ENCODE peak calls at places on chromosome 4, in four cellular contexts. One of them, this sample, is unnamed.

GRCh38 chr4:77802406-77802805 is 16.8 kb downstream of the CNOT6L start:
- DNase-seq in K562: no peak
- DNase-seq in GM12878: no peak
- DNase-seq in HepG2: no peak
- DNase-seq in this sample: no peak

GRCh38 chr4:476501-476900 is 22.5 kb downstream of the ZNF721 start:
- DNase-seq in K562: no peak
- DNase-seq in GM12878: no peak
- DNase-seq in HepG2: no peak
- DNase-seq in this sample: no peak

GRCh38 chr4:14059006-14059405 is 431.5 kb upstream of the BOD1L1 start:
- DNase-seq in K562: no peak
- DNase-seq in GM12878: no peak
- DNase-seq in HepG2: no peak
- DNase-seq in this sample: no peak

GRCh38 chr4:10161840-10162239 is 45.2 kb upstream of the WDR1 start:
- DNase-seq in K562: no peak
- DNase-seq in GM12878: no peak
- DNase-seq in HepG2: no peak
- DNase-seq in this sample: no peak

GRCh38 chr4:2909583-2909982 is 53.6 kb downstream of the NOP14 start:
- DNase-seq in K562: no peak
- DNase-seq in GM12878: no peak
- DNase-seq in HepG2: no peak
- DNase-seq in this sample: no peak

GRCh38 chr4:124097447-124097846 is 615.1 kb downstream of the ANKRD50 start:
- DNase-seq in K562: no peak
- DNase-seq in GM12878: no peak
- DNase-seq in HepG2: peak
- DNase-seq in this sample: no peak

GRCh38 chr4:21858971-21859370 is 89.6 kb downstream of the KCNIP4 start:
- DNase-seq in K562: no peak
- DNase-seq in GM12878: no peak
- DNase-seq in HepG2: no peak
- DNase-seq in this sample: no peak

GRCh38 chr4:67198757-67199156 is 346.5 kb downstream of the CENPC start:
- DNase-seq in K562: no peak
- DNase-seq in GM12878: no peak
- DNase-seq in HepG2: no peak
- DNase-seq in this sample: no peak

GRCh38 chr4:61468091-61468720 is 268.1 kb downstream of the ADGRL3 start:
- DNase-seq in K562: no peak
- DNase-seq in GM12878: no peak
- DNase-seq in HepG2: no peak
- DNase-seq in this sample: no peak

GRCh38 chr4:150297861-150298474 is 219.7 kb downstream of the DCLK2 start:
- DNase-seq in K562: peak
- DNase-seq in GM12878: peak
- DNase-seq in HepG2: peak
- DNase-seq in this sample: peak

GRCh38 chr4:141246243-141246642 is 25.5 kb downstream of the ZNF330 start:
- DNase-seq in K562: no peak
- DNase-seq in GM12878: no peak
- DNase-seq in HepG2: no peak
- DNase-seq in this sample: no peak

DNA sequence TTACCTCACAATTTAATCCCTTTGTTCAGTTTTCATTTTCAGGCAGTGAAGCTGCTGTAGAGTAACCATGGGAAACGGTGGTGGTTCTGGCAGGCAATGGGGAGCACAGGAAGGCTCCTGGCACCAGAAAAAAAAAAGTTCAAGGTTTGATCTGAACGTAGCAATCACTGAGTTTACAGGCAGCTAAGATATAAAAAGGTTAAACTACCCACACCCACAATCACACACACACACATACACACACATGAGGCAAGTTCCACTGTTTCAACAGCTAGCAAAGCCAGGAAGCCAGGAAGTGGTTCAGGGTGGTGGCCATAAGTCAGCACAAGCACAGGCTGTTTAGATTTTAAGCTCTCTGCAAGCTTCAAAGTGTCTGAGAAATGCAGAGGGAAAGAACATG is at the start of gene SULT1B1:
- DNase-seq in K562: no peak
- DNase-seq in GM12878: no peak
- DNase-seq in HepG2: no peak
- DNase-seq in this sample: no peak
- TF ChIP-seq ATF2 in K562: no peak
- TF ChIP-seq ATF2 in GM12878: no peak
- TF ChIP-seq ATF2 in HepG2: no peak
- TF ChIP-seq ATF2 in this sample: no peak

GRCh38 chr4:90293320-90293719 is 166.1 kb downstream of the CCSER1 start:
- DNase-seq in K562: no peak
- DNase-seq in GM12878: no peak
- DNase-seq in HepG2: no peak
- DNase-seq in this sample: no peak
- TF ChIP-seq NR2C2 in K562: no peak
- TF ChIP-seq NR2C2 in GM12878: no peak
- TF ChIP-seq NR2C2 in HepG2: no peak
- TF ChIP-seq NR2C2 in this sample: no peak

GRCh38 chr4:147707892-147708672 is 23.8 kb upstream of the ARHGAP10 start:
- DNase-seq in K562: peak
- DNase-seq in GM12878: no peak
- DNase-seq in HepG2: peak
- DNase-seq in this sample: peak
- TF ChIP-seq ATF2 in K562: no peak
- TF ChIP-seq ATF2 in GM12878: no peak
- TF ChIP-seq ATF2 in HepG2: no peak
- TF ChIP-seq ATF2 in this sample: no peak

DNA sequence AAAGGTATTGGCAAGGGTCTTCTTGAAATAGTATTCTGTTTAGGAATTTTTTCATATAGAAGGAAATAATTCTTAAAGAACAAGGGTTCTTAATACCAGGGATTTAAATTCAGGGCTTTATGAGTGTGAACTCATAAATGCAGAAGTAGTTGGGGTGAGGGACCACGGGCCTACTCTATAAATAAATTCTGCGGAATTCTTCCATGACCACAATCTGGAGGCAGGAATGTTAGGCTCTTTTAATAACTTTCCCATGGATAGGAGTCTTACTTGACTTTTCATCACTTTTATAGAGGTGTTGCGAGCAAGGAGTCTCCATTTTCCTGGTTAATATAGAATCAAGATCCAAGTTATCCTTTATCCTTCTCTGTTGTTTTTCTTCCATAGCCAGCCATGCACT is 76.7 kb upstream of the SLC4A4 start:
- DNase-seq in K562: no peak
- DNase-seq in GM12878: no peak
- DNase-seq in HepG2: no peak
- DNase-seq in this sample: no peak
- TF ChIP-seq NR2C2 in K562: no peak
- TF ChIP-seq NR2C2 in GM12878: no peak
- TF ChIP-seq NR2C2 in HepG2: no peak
- TF ChIP-seq NR2C2 in this sample: no peak

DNA sequence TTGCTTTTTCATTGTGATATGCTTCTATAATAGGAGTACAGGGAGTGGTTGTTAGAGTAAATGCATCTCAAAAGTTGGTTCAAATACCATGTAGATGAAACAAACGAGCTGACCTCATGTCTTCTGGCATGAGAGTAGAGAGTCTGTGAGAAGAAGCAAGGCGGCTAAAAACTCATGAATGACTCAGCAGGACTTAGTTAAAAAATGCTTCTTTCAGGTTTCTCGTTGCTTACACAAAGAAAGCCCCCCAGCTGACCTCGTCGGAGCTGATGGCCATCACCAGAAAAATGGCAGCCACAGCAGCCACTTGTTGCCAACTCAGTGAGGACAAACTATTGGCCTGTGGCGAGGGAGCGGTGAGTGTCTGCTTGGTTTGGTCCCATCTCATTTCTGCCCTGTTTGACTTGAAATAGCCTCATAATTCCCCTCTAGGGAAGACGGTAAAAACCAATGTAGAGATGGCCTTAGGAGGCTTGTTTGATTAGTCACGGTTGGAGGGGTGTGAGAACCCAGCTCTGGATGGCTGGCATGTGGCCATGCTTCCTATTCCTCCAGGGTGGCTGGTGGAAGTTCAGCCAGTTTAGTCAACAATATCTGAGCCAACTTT is 14.5 kb downstream of the AFP start:
- DNase-seq in K562: peak
- DNase-seq in GM12878: no peak
- DNase-seq in HepG2: no peak
- DNase-seq in this sample: peak
- TF ChIP-seq ATF2 in K562: no peak
- TF ChIP-seq ATF2 in GM12878: no peak
- TF ChIP-seq ATF2 in HepG2: peak
- TF ChIP-seq ATF2 in this sample: no peak

GRCh38 chr4:4267981-4268380 is 20.0 kb upstream of the TMEM128 start:
- DNase-seq in K562: no peak
- DNase-seq in GM12878: no peak
- DNase-seq in HepG2: no peak
- DNase-seq in this sample: no peak
- TF ChIP-seq NR2C2 in K562: no peak
- TF ChIP-seq NR2C2 in GM12878: no peak
- TF ChIP-seq NR2C2 in HepG2: no peak
- TF ChIP-seq NR2C2 in this sample: no peak

DNA sequence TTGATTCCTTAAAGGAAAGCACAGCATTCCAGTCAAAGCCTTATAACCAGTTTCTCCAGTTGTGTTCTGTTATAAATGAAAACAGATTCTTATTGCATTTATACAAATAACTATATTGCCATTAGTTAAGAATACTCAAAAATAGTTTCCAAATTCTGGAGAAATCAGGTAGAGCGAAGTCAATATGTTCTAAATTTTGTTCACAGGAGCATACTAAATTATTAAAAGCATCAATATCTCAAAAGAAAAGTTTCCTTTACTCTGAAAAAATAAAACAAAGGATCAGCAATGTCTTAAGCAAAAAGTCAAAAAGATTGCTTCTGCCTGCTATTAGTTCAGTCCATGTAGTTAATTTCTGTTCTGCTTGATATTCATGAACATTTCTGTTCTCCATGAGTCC is 39.7 kb downstream of the PGRMC2 start:
- DNase-seq in K562: no peak
- DNase-seq in GM12878: no peak
- DNase-seq in HepG2: no peak
- DNase-seq in this sample: no peak
- TF ChIP-seq ATF2 in K562: no peak
- TF ChIP-seq ATF2 in GM12878: no peak
- TF ChIP-seq ATF2 in HepG2: no peak
- TF ChIP-seq ATF2 in this sample: no peak

DNA sequence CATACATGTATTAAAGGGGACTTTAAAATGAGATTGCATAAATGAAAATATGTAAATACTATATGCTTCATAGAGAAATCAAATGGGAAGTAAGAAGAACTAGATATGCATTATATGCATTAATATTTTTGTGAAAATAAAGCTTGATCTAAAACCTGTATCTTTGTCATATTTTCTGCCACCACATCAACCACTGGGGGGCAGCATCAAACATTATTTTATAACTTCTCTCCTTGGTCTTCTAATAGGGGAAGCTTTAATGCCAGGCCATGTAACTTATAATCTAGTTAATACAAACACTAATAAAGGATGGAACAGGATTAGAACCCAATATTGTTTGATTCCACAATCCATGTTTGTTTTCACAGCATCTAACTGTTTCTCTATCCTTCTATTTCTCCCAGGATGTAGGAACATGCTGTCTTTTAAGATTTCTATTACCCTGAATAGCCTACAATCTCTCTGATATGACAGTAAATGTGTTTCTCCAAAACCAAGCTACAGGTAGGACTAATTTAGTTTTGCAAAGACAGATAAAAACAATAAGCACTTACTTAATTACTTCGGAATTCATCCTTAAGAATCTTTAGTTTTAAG is 10.0 kb downstream of the QRFPR start:
- DNase-seq in K562: peak
- DNase-seq in GM12878: no peak
- DNase-seq in HepG2: peak
- DNase-seq in this sample: peak
- TF ChIP-seq NR2C2 in K562: no peak
- TF ChIP-seq NR2C2 in GM12878: no peak
- TF ChIP-seq NR2C2 in HepG2: no peak
- TF ChIP-seq NR2C2 in this sample: no peak

GRCh38 chr4:87077834-87078585 is 142.4 kb downstream of the KLHL8 start:
- DNase-seq in K562: no peak
- DNase-seq in GM12878: no peak
- DNase-seq in HepG2: no peak
- DNase-seq in this sample: no peak
- TF ChIP-seq ATF2 in K562: no peak
- TF ChIP-seq ATF2 in GM12878: no peak
- TF ChIP-seq ATF2 in HepG2: no peak
- TF ChIP-seq ATF2 in this sample: no peak